ENCODE peak calls at places on chromosomes 11 and 22, in four cellular contexts. A is lower lobe of right lung, R is nephron progenitor cell, Y is colonic mucosa. O is an unnamed sample.
A peak's percentile ranks its signal among the peaks of the same experiment; 100 is the strongest.

GRCh38 chr11:3796346-3796745 is 1.0 kb downstream of the NUP98 start:
- DNase-seq in Y (no peak), R (no peak), A (no peak), O (no peak)

GRCh38 chr11:64796757-64797541 is 6.1 kb downstream of the MAP4K2 start:
- DNase-seq in A (peak; percentile 34), R (no peak), Y (no peak), O (no peak)

GRCh38 chr11:46519351-46519750 is 74.5 kb downstream of the AMBRA1 start:
- DNase-seq in Y (no peak), R (no peak), A (no peak), O (no peak)

GRCh38 chr11:64226507-64227051 is 505 bp downstream of the NUDT22 start:
- DNase-seq in R (no peak), Y (peak; percentile 79), A (peak; percentile 80), O (no peak)

GRCh38 chr11:73645570-73645969 is 811 bp upstream of the PLEKHB1 start:
- DNase-seq in R (no peak), A (no peak), Y (no peak), O (no peak)

GRCh38 chr11:133531450-133531849 is 851 bp downstream of the OPCML start:
- DNase-seq in R (no peak), A (no peak), Y (no peak), O (no peak)

GRCh38 chr11:65471410-65471762 is 27.5 kb upstream of the MALAT1 start:
- DNase-seq in R (no peak), Y (peak; percentile 76), A (peak; percentile 85), O (peak; percentile 56)

GRCh38 chr11:2276280-2276998 is 6.1 kb upstream of the ASCL2 start:
- DNase-seq in Y (no peak), R (no peak), A (no peak), O (no peak)

GRCh38 chr11:66467756-66468155 is 1.1 kb downstream of the PELI3 start:
- DNase-seq in A (peak; percentile 78), R (peak; percentile 47), Y (peak; percentile 70), O (no peak)

GRCh38 chr22:33382427-33382826 is 324.2 kb upstream of the SYN3 start:
- DNase-seq in Y (no peak), A (no peak), R (no peak), O (no peak)

GRCh38 chr11:19646921-19647320 is 65.7 kb upstream of the NAV2 start:
- DNase-seq in Y (no peak), A (no peak), R (no peak), O (no peak)

GRCh38 chr11:13141731-13142724 is 132.9 kb downstream of the RASSF10 start:
- DNase-seq in R (no peak), A (no peak), Y (peak; percentile 57), O (no peak)

GRCh38 chr11:31821779-31822574 is 10.9 kb upstream of the PAX6 start:
- DNase-seq in Y (no peak), R (no peak), A (no peak), O (no peak)

GRCh38 chr11:64021742-64022067 is 14.0 kb upstream of the FLRT1 start:
- DNase-seq in Y (no peak), R (no peak), A (no peak), O (no peak)

GRCh38 chr11:46249103-46249942 is 28.1 kb upstream of the CREB3L1 start:
- DNase-seq in R (no peak), A (no peak), Y (no peak), O (no peak)

GRCh38 chr22:20186183-20186870 is 35.5 kb upstream of the CCDC188 start:
- DNase-seq in R (peak; percentile 44), A (no peak), Y (no peak), O (peak; percentile 56)

GRCh38 chr11:100190395-100190794 is 496.7 kb upstream of the ARHGAP42 start:
- DNase-seq in Y (no peak), R (no peak), A (no peak), O (no peak)

GRCh38 chr11:83051760-83052671 is 19.7 kb downstream of the RAB30 start:
- DNase-seq in Y (no peak), R (peak; percentile 12), A (no peak), O (no peak)

GRCh38 chr11:60984616-60985015 is 13.1 kb downstream of the CD6 start:
- DNase-seq in R (no peak), Y (no peak), A (no peak), O (no peak)

GRCh38 chr11:23201936-23202522 is 341.8 kb upstream of the CCDC179 start:
- DNase-seq in R (no peak), A (no peak), Y (no peak), O (no peak)

GRCh38 chr11:132278801-132279574 is 908.6 kb downstream of the NTM start:
- DNase-seq in Y (no peak), A (no peak), R (no peak), O (peak; percentile 12)

GRCh38 chr11:126464796-126465195 is 109.3 kb downstream of the ST3GAL4 start:
- DNase-seq in A (no peak), Y (no peak), R (no peak), O (no peak)

GRCh38 chr11:99952816-99953215 is 734.3 kb upstream of the ARHGAP42 start:
- DNase-seq in A (no peak), R (no peak), Y (no peak), O (no peak)

GRCh38 chr11:110000045-110000502 is 93.1 kb upstream of the ZC3H12C start:
- DNase-seq in R (no peak), Y (no peak), A (no peak), O (no peak)

GRCh38 chr11:3735827-3736226 is 61.5 kb downstream of the NUP98 start:
- DNase-seq in A (no peak), R (no peak), Y (no peak), O (no peak)

GRCh38 chr11:15742626-15743243 is 613.6 kb downstream of the SOX6 start:
- DNase-seq in R (peak; percentile 10), A (no peak), Y (no peak), O (no peak)

GRCh38 chr22:24969588-24970301 is 17.2 kb downstream of the KIAA1671 start:
- DNase-seq in Y (peak; percentile 41), A (no peak), R (no peak), O (peak; percentile 24)

GRCh38 chr22:41524283-41524682 is 20.0 kb downstream of the POLR3H start:
- DNase-seq in R (no peak), A (peak; percentile 85), Y (peak; percentile 40), O (no peak)

GRCh38 chr22:41525450-41526225 is 18.6 kb downstream of the POLR3H start:
- DNase-seq in Y (no peak), A (no peak), R (no peak), O (no peak)

GRCh38 chr22:41526226-41526531 is 18.1 kb downstream of the POLR3H start:
- DNase-seq in A (no peak), Y (no peak), R (no peak), O (no peak)

GRCh38 chr22:41523464-41524221 is 20.6 kb downstream of the POLR3H start:
- DNase-seq in A (no peak), Y (no peak), R (no peak), O (no peak)

GRCh38 chr22:41524809-41525449 is 19.3 kb downstream of the POLR3H start:
- DNase-seq in A (no peak), Y (peak; percentile 38), R (no peak), O (no peak)
- TF ChIP-seq CTCF in A (no peak), Y (no peak), R (no peak), O (no peak)

DNA sequence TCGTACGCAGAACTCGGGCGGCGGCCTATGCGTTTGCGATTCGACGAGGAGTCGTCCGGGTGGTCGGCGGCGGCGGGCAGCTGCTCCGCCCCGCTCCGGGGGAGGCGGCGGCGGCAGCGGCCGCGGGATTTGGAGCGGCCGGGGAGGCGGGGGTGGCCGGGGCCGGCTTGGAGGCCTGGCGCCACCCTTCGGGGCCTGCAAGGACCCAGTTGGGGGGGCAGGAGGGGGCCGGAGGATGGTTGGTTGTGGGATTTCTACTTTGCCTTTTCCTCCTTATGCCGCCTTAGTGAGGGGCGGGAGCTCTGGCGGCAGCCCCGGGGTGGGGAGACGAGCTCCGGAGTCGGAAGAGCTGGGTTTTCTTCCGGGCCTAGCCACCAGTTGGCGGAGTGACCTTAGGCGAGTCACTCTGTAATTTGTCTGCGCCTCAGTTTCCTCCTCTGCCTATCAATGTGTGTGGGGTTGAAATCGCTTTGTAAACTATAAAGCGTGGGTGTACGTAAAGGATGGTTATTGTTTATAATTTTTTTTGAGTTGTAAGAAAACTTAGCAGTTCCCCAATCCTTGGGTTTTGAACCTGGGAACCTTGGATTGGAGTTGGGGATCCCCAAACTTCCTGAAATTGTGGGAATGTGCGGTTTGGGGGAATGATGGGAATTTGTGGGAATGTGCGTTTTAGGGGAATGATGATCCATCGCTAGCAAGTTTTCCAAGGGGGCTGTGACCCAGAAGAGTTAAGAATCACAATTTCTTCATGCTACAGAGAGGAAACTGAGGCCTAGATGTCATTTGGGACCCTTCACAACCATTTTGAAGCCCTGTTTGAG is 679 bp downstream of the TUG1 start:
- DNase-seq in R (no peak), A (no peak), Y (peak; percentile 53), O (peak; percentile 50)
- TF ChIP-seq CTCF in R (no peak), A (peak; percentile 12), Y (no peak), O (no peak)

GRCh38 chr11:111300569-111300968 is 2.2 kb downstream of the POU2AF3 start:
- DNase-seq in Y (no peak), A (no peak), R (no peak), O (no peak)

GRCh38 chr11:111301004-111301839 is 2.9 kb downstream of the POU2AF3 start:
- DNase-seq in Y (peak; percentile 45), R (no peak), A (no peak), O (no peak)

GRCh38 chr11:111298466-111299110 is at the start of gene POU2AF3:
- DNase-seq in Y (no peak), R (no peak), A (peak; percentile 47), O (no peak)

GRCh38 chr11:111297696-111298095 is 650 bp upstream of the POU2AF3 start:
- DNase-seq in A (no peak), Y (no peak), R (no peak), O (no peak)

GRCh38 chr11:111299111-111300026 is 1.0 kb downstream of the POU2AF3 start:
- DNase-seq in A (peak; percentile 80), R (peak; percentile 78), Y (peak; percentile 74), O (peak; percentile 75)
- TF ChIP-seq CTCF in A (peak; percentile 67), R (peak; percentile 59), Y (peak; percentile 59), O (peak; percentile 57)

GRCh38 chr11:96704847-96705246 is 315.0 kb downstream of the JRKL start:
- DNase-seq in Y (no peak), R (no peak), A (no peak), O (no peak)
- TF ChIP-seq CTCF in Y (no peak), R (no peak), A (no peak), O (no peak)

GRCh38 chr11:70194792-70195791 is 8.0 kb upstream of the FADD start:
- DNase-seq in Y (no peak), A (peak; percentile 20), R (no peak), O (no peak)
- TF ChIP-seq CTCF in Y (no peak), A (no peak), R (no peak), O (no peak)

GRCh38 chr11:123577081-123577598 is 77.3 kb downstream of the SCN3B start:
- DNase-seq in R (peak; percentile 91), A (peak; percentile 79), Y (peak; percentile 62), O (peak; percentile 91)
- TF ChIP-seq CTCF in R (peak; percentile 94), A (peak; percentile 87), Y (peak; percentile 92), O (peak; percentile 90)